ENCODE peak calls at places on chromosomes 16 and 17, in nine cellular contexts. One of them, this sample, is unnamed. For H3K4me1, the result is how much of the 10 kb centered on the place peaks cover.

GRCh38 chr17:15181333-15181732 is 83.8 kb downstream of the PMP22 start:
- DNase-seq in CD8-positive, alpha-beta T cell: no peak
- DNase-seq in left ventricle myocardium inferior: no peak
- DNase-seq in tibial nerve: no peak
- DNase-seq in body of pancreas: no peak
- DNase-seq in ovary: no peak
- DNase-seq in left lung: no peak
- DNase-seq in transverse colon: no peak
- DNase-seq in uterus: no peak
- DNase-seq in this sample: no peak

GRCh38 chr17:32985357-32985756 is 6.3 kb upstream of the SPACA3 start:
- DNase-seq in uterus: no peak
- DNase-seq in left ventricle myocardium inferior: no peak
- DNase-seq in left lung: no peak
- DNase-seq in CD8-positive, alpha-beta T cell: no peak
- DNase-seq in body of pancreas: no peak
- DNase-seq in ovary: no peak
- DNase-seq in tibial nerve: no peak
- DNase-seq in transverse colon: peak
- DNase-seq in this sample: no peak

GRCh38 chr16:35134471-35134870 is 1675.1 kb downstream of the TP53TG3F start:
- DNase-seq in CD8-positive, alpha-beta T cell: no peak
- DNase-seq in left ventricle myocardium inferior: no peak
- DNase-seq in transverse colon: no peak
- DNase-seq in ovary: no peak
- DNase-seq in uterus: no peak
- DNase-seq in tibial nerve: no peak
- DNase-seq in left lung: no peak
- DNase-seq in body of pancreas: no peak
- DNase-seq in this sample: no peak

GRCh38 chr17:28763137-28763799 is 19.5 kb downstream of the TRAF4 start:
- DNase-seq in transverse colon: no peak
- DNase-seq in body of pancreas: no peak
- DNase-seq in tibial nerve: no peak
- DNase-seq in left ventricle myocardium inferior: no peak
- DNase-seq in ovary: no peak
- DNase-seq in uterus: no peak
- DNase-seq in CD8-positive, alpha-beta T cell: no peak
- DNase-seq in left lung: no peak
- DNase-seq in this sample: no peak

GRCh38 chr16:66309409-66309808 is 57.1 kb upstream of the CDH5 start:
- DNase-seq in transverse colon: no peak
- DNase-seq in left ventricle myocardium inferior: no peak
- DNase-seq in ovary: no peak
- DNase-seq in left lung: no peak
- DNase-seq in tibial nerve: no peak
- DNase-seq in body of pancreas: no peak
- DNase-seq in CD8-positive, alpha-beta T cell: no peak
- DNase-seq in uterus: no peak
- DNase-seq in this sample: no peak

GRCh38 chr16:4182581-4183257 is 59.2 kb downstream of the SRL start:
- DNase-seq in uterus: no peak
- DNase-seq in left ventricle myocardium inferior: no peak
- DNase-seq in left lung: no peak
- DNase-seq in transverse colon: no peak
- DNase-seq in body of pancreas: no peak
- DNase-seq in ovary: no peak
- DNase-seq in CD8-positive, alpha-beta T cell: no peak
- DNase-seq in tibial nerve: no peak
- DNase-seq in this sample: no peak

GRCh38 chr17:55332296-55333041 is 67.7 kb downstream of the HLF start:
- DNase-seq in tibial nerve: no peak
- DNase-seq in left lung: no peak
- DNase-seq in ovary: no peak
- DNase-seq in CD8-positive, alpha-beta T cell: no peak
- DNase-seq in transverse colon: peak
- DNase-seq in left ventricle myocardium inferior: no peak
- DNase-seq in body of pancreas: no peak
- DNase-seq in uterus: no peak
- DNase-seq in this sample: no peak

GRCh38 chr16:71185366-71185765 is 45.2 kb downstream of the HYDIN start:
- DNase-seq in left lung: no peak
- DNase-seq in transverse colon: no peak
- DNase-seq in body of pancreas: no peak
- DNase-seq in CD8-positive, alpha-beta T cell: no peak
- DNase-seq in uterus: no peak
- DNase-seq in left ventricle myocardium inferior: no peak
- DNase-seq in ovary: no peak
- DNase-seq in tibial nerve: no peak
- DNase-seq in this sample: no peak

GRCh38 chr16:83681421-83681820 is 126.4 kb upstream of the HSBP1 start:
- DNase-seq in transverse colon: no peak
- DNase-seq in left lung: no peak
- DNase-seq in CD8-positive, alpha-beta T cell: no peak
- DNase-seq in uterus: no peak
- DNase-seq in tibial nerve: no peak
- DNase-seq in ovary: no peak
- DNase-seq in left ventricle myocardium inferior: no peak
- DNase-seq in body of pancreas: no peak
- DNase-seq in this sample: no peak

DNA sequence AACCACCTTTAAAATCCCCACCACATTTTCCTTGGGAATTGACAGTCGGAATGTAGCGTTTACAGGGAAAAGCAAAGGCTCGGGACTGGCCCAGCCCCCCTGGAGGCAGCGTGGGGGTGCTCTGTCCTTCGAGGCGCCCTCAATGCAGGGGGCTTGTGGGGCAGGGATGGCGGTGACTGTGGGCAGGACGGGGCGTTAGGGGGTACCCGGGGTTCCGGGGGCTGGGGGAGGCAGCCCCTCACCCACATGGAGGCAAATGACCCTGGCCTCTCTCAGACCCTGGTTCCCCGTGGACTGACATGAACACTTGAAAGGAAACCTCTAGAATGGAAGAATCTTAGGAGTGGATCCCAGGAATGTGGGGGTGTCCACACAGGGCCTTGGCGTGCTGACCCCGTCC is 78.4 kb upstream of the GNG13 start:
- DNase-seq in left ventricle myocardium inferior: peak
- DNase-seq in uterus: no peak
- DNase-seq in transverse colon: no peak
- DNase-seq in body of pancreas: no peak
- DNase-seq in left lung: peak
- DNase-seq in ovary: no peak
- DNase-seq in tibial nerve: no peak
- DNase-seq in CD8-positive, alpha-beta T cell: no peak
- DNase-seq in this sample: no peak
- H3K4me1 ChIP-seq in left ventricle myocardium inferior: under half
- H3K4me1 ChIP-seq in uterus: under half
- H3K4me1 ChIP-seq in transverse colon: under half
- H3K4me1 ChIP-seq in body of pancreas: under half
- H3K4me1 ChIP-seq in left lung: under half
- H3K4me1 ChIP-seq in ovary: under half
- H3K4me1 ChIP-seq in tibial nerve: under half
- H3K4me1 ChIP-seq in CD8-positive, alpha-beta T cell: under half
- H3K4me1 ChIP-seq in this sample: under half

GRCh38 chr17:41794603-41794975 is 8.1 kb upstream of the JUP start:
- DNase-seq in ovary: no peak
- DNase-seq in left ventricle myocardium inferior: no peak
- DNase-seq in tibial nerve: no peak
- DNase-seq in body of pancreas: no peak
- DNase-seq in left lung: no peak
- DNase-seq in transverse colon: no peak
- DNase-seq in uterus: no peak
- DNase-seq in CD8-positive, alpha-beta T cell: no peak
- DNase-seq in this sample: no peak

GRCh38 chr17:41796066-41796895 is 9.8 kb upstream of the JUP start:
- DNase-seq in CD8-positive, alpha-beta T cell: no peak
- DNase-seq in uterus: no peak
- DNase-seq in tibial nerve: no peak
- DNase-seq in left ventricle myocardium inferior: no peak
- DNase-seq in ovary: no peak
- DNase-seq in transverse colon: no peak
- DNase-seq in body of pancreas: no peak
- DNase-seq in left lung: no peak
- DNase-seq in this sample: no peak

GRCh38 chr17:41792835-41793748 is 6.6 kb upstream of the JUP start:
- DNase-seq in CD8-positive, alpha-beta T cell: no peak
- DNase-seq in uterus: peak
- DNase-seq in ovary: peak
- DNase-seq in body of pancreas: peak
- DNase-seq in left lung: peak
- DNase-seq in tibial nerve: no peak
- DNase-seq in left ventricle myocardium inferior: peak
- DNase-seq in transverse colon: peak
- DNase-seq in this sample: no peak

GRCh38 chr17:41797377-41797776 is 10.9 kb upstream of the JUP start:
- DNase-seq in ovary: no peak
- DNase-seq in left ventricle myocardium inferior: no peak
- DNase-seq in left lung: no peak
- DNase-seq in uterus: no peak
- DNase-seq in transverse colon: no peak
- DNase-seq in body of pancreas: no peak
- DNase-seq in tibial nerve: no peak
- DNase-seq in CD8-positive, alpha-beta T cell: no peak
- DNase-seq in this sample: no peak

DNA sequence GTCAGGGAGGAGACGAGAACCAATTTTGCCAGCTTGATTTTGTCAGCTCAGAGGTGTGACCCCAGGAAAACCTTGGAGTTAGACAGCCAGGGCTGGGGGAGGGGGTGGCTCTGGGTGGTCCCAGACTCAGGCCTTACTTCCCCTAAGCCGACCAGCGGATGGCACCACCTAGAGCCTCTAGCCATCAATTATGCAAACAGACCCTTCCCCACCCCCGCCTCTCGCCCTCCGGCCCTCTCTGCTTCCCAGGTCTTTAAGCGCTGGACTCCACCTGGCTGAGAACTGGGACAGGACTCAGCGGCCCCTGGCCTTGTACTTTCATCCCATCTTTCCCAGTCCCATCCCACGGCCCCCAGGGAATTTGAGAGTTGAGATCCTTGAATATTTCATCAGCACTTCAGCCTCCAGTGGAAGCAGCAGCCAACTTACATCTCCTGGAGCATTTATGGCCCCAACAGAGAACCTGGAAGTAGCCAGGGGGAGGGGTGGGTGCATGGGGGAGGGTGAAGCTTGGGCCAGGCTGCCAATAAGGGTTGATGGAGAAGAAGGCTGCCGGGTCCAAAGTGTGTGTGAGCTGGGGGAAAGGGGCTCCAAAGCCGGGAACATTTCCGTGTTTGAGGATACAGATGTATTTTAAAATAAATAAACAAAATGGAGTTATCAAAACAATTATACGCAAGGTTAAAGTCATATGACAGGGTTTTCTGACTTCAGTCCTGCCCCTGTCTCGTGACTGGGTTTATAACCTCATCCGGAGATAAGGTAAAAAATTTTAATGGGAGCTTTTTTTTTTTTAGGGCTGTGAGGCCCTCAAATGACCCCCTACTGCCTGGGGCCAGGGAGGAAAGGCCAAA is 7.5 kb upstream of the JUP start:
- DNase-seq in left ventricle myocardium inferior: no peak
- DNase-seq in uterus: peak
- DNase-seq in transverse colon: no peak
- DNase-seq in left lung: no peak
- DNase-seq in tibial nerve: no peak
- DNase-seq in ovary: peak
- DNase-seq in body of pancreas: no peak
- DNase-seq in CD8-positive, alpha-beta T cell: no peak
- DNase-seq in this sample: no peak
- H3K27ac ChIP-seq in left ventricle myocardium inferior: peak
- H3K27ac ChIP-seq in uterus: peak
- H3K27ac ChIP-seq in transverse colon: peak
- H3K27ac ChIP-seq in left lung: peak
- H3K27ac ChIP-seq in tibial nerve: no peak
- H3K27ac ChIP-seq in ovary: peak
- H3K27ac ChIP-seq in body of pancreas: peak
- H3K27ac ChIP-seq in CD8-positive, alpha-beta T cell: no peak
- H3K27ac ChIP-seq in this sample: no peak

GRCh38 chr17:6323626-6324356 is 111.1 kb downstream of the AIPL1 start:
- DNase-seq in body of pancreas: no peak
- DNase-seq in left lung: no peak
- DNase-seq in transverse colon: no peak
- DNase-seq in tibial nerve: no peak
- DNase-seq in CD8-positive, alpha-beta T cell: no peak
- DNase-seq in left ventricle myocardium inferior: no peak
- DNase-seq in uterus: peak
- DNase-seq in ovary: no peak
- DNase-seq in this sample: no peak

GRCh38 chr17:6325741-6326140 is 109.2 kb downstream of the AIPL1 start:
- DNase-seq in ovary: no peak
- DNase-seq in tibial nerve: no peak
- DNase-seq in uterus: peak
- DNase-seq in left lung: no peak
- DNase-seq in CD8-positive, alpha-beta T cell: no peak
- DNase-seq in left ventricle myocardium inferior: no peak
- DNase-seq in transverse colon: no peak
- DNase-seq in body of pancreas: no peak
- DNase-seq in this sample: no peak

GRCh38 chr17:6326483-6326882 is 108.4 kb downstream of the AIPL1 start:
- DNase-seq in CD8-positive, alpha-beta T cell: no peak
- DNase-seq in tibial nerve: no peak
- DNase-seq in left ventricle myocardium inferior: no peak
- DNase-seq in body of pancreas: no peak
- DNase-seq in ovary: no peak
- DNase-seq in left lung: no peak
- DNase-seq in uterus: no peak
- DNase-seq in transverse colon: no peak
- DNase-seq in this sample: no peak

GRCh38 chr17:6328279-6328678 is 106.6 kb downstream of the AIPL1 start:
- DNase-seq in left ventricle myocardium inferior: no peak
- DNase-seq in uterus: no peak
- DNase-seq in CD8-positive, alpha-beta T cell: no peak
- DNase-seq in left lung: no peak
- DNase-seq in transverse colon: no peak
- DNase-seq in body of pancreas: no peak
- DNase-seq in ovary: no peak
- DNase-seq in tibial nerve: no peak
- DNase-seq in this sample: no peak

DNA sequence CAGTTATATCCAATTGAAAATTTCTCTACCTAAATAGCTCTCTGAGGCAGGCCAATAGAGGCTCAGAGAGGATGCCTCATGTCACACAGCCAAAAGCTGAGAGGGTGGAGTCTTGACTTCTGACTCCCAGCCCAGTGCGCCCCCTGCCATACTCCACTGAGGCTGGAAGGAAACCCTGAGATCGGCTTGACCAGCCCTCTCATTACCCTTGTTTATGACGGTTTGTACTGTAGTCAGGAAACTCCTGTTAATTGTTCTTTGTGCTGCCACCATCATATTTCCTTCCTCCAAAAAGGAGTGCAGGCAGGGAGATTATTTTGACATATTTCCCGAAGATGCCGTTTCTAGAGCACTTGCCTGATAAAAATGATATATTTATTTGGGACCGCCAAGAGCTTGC is 107.9 kb downstream of the AIPL1 start:
- DNase-seq in ovary: no peak
- DNase-seq in CD8-positive, alpha-beta T cell: no peak
- DNase-seq in body of pancreas: no peak
- DNase-seq in left ventricle myocardium inferior: peak
- DNase-seq in tibial nerve: no peak
- DNase-seq in uterus: peak
- DNase-seq in left lung: no peak
- DNase-seq in transverse colon: no peak
- DNase-seq in this sample: no peak
- TF ChIP-seq CTCF in ovary: no peak
- TF ChIP-seq CTCF in CD8-positive, alpha-beta T cell: no peak
- TF ChIP-seq CTCF in body of pancreas: no peak
- TF ChIP-seq CTCF in left ventricle myocardium inferior: peak
- TF ChIP-seq CTCF in tibial nerve: no peak
- TF ChIP-seq CTCF in uterus: no peak
- TF ChIP-seq CTCF in left lung: no peak
- TF ChIP-seq CTCF in transverse colon: no peak
- TF ChIP-seq CTCF in this sample: no peak

GRCh38 chr17:66322764-66323163 is 20.4 kb downstream of the PRKCA start:
- DNase-seq in CD8-positive, alpha-beta T cell: no peak
- DNase-seq in tibial nerve: no peak
- DNase-seq in transverse colon: no peak
- DNase-seq in ovary: no peak
- DNase-seq in left ventricle myocardium inferior: no peak
- DNase-seq in left lung: no peak
- DNase-seq in body of pancreas: no peak
- DNase-seq in uterus: no peak
- DNase-seq in this sample: no peak
- H3K4me1 ChIP-seq in CD8-positive, alpha-beta T cell: under half
- H3K4me1 ChIP-seq in tibial nerve: under half
- H3K4me1 ChIP-seq in transverse colon: under half
- H3K4me1 ChIP-seq in ovary: under half
- H3K4me1 ChIP-seq in left ventricle myocardium inferior: under half
- H3K4me1 ChIP-seq in left lung: under half
- H3K4me1 ChIP-seq in body of pancreas: under half
- H3K4me1 ChIP-seq in uterus: under half
- H3K4me1 ChIP-seq in this sample: under half

This sample was measured in ascending aorta.